ENCODE peak calls at places on chromosomes 11 and 22, in nine cellular contexts. K is spleen, V is HCT116, E is prostate gland, I is stomach, M is HepG2, S is breast epithelium, L is H1, B is sigmoid colon. Z is an unnamed sample.

GRCh38 chr22:18126606-18127005 is 16.0 kb downstream of the TUBA8 start:
- DNase-seq in K (no peak), V (no peak), E (no peak), I (no peak), M (no peak), S (no peak), L (no peak), B (no peak), Z (no peak)

GRCh38 chr11:123239371-123240150 is 44.5 kb upstream of the CLMP start:
- DNase-seq in K (no peak), V (no peak), E (no peak), I (no peak), M (no peak), S (no peak), L (no peak), B (no peak), Z (no peak)

GRCh38 chr11:18802381-18803257 is 11.0 kb upstream of the PTPN5 start:
- DNase-seq in K (no peak), V (peak), E (peak), I (peak), M (peak), S (no peak), L (no peak), B (no peak), Z (peak)

GRCh38 chr22:27512283-27512761 is 289.2 kb downstream of the MN1 start:
- DNase-seq in K (no peak), V (no peak), E (peak), I (peak), M (no peak), S (no peak), L (no peak), B (peak), Z (peak)

GRCh38 chr22:40651563-40652501 is 15.3 kb upstream of the MRTFA start:
- DNase-seq in K (peak), V (peak), E (peak), I (peak), M (peak), S (peak), L (peak), B (peak), Z (peak)

GRCh38 chr22:26711205-26711958 is 54.0 kb downstream of the MIAT start:
- DNase-seq in K (peak), V (no peak), E (no peak), I (peak), M (no peak), S (no peak), L (no peak), B (no peak), Z (no peak)

GRCh38 chr22:49845666-49846459 is 7.8 kb upstream of the ZBED4 start:
- DNase-seq in K (peak), V (no peak), E (no peak), I (no peak), M (no peak), S (peak), L (no peak), B (no peak), Z (no peak)

GRCh38 chr11:112744041-112744440 is 217.2 kb upstream of the NCAM1 start:
- DNase-seq in K (no peak), V (no peak), E (no peak), I (no peak), M (no peak), S (no peak), L (no peak), B (peak), Z (no peak)

GRCh38 chr22:46214149-46214548 is 35.9 kb downstream of the CDPF1 start:
- DNase-seq in K (no peak), V (no peak), E (no peak), I (no peak), M (no peak), S (no peak), L (no peak), B (no peak), Z (no peak)

GRCh38 chr22:29002603-29003002 is 59.0 kb downstream of the C22orf31 start:
- DNase-seq in K (no peak), V (no peak), E (peak), I (peak), M (no peak), S (no peak), L (no peak), B (no peak), Z (peak)

GRCh38 chr11:110764485-110764884 is 52.2 kb upstream of the ARHGAP20 start:
- DNase-seq in K (no peak), V (no peak), E (no peak), I (no peak), M (no peak), S (no peak), L (no peak), B (no peak), Z (no peak)

GRCh38 chr11:77418981-77419592 is 54.8 kb downstream of the PAK1 start:
- DNase-seq in K (no peak), V (no peak), E (no peak), I (no peak), M (no peak), S (no peak), L (no peak), B (no peak), Z (no peak)

GRCh38 chr22:27163162-27164137 is 506.1 kb downstream of the MIAT start:
- DNase-seq in K (no peak), V (no peak), E (no peak), I (no peak), M (no peak), S (no peak), L (no peak), B (no peak), Z (no peak)

GRCh38 chr11:45596571-45596970 is 68.9 kb downstream of the CHST1 start:
- DNase-seq in K (no peak), V (no peak), E (no peak), I (no peak), M (no peak), S (no peak), L (no peak), B (peak), Z (no peak)

GRCh38 chr11:12086271-12087074 is 23.9 kb upstream of the MICAL2 start:
- DNase-seq in K (no peak), V (peak), E (no peak), I (peak), M (peak), S (no peak), L (no peak), B (peak), Z (peak)

GRCh38 chr11:31323145-31323544 is 46.4 kb downstream of the DCDC1 start:
- DNase-seq in K (no peak), V (no peak), E (no peak), I (no peak), M (no peak), S (no peak), L (no peak), B (no peak), Z (no peak)

GRCh38 chr11:121881806-121882205 is 234.2 kb downstream of the BLID start:
- DNase-seq in K (no peak), V (no peak), E (no peak), I (no peak), M (no peak), S (no peak), L (no peak), B (no peak), Z (no peak)

GRCh38 chr22:38262051-38262795 is 10.6 kb downstream of the TMEM184B start:
- DNase-seq in K (peak), V (no peak), E (peak), I (peak), M (peak), S (peak), L (no peak), B (peak), Z (peak)

GRCh38 chr11:31803813-31804438 is 7.2 kb downstream of the PAX6 start:
- DNase-seq in K (no peak), V (no peak), E (no peak), I (no peak), M (no peak), S (no peak), L (no peak), B (no peak), Z (no peak)

GRCh38 chr11:102476812-102477211 is 24.2 kb upstream of the TMEM123 start:
- DNase-seq in K (no peak), V (no peak), E (peak), I (peak), M (peak), S (no peak), L (no peak), B (no peak), Z (peak)

GRCh38 chr11:35343033-35343598 is 76.2 kb downstream of the SLC1A2 start:
- DNase-seq in K (no peak), V (no peak), E (no peak), I (no peak), M (no peak), S (no peak), L (no peak), B (no peak), Z (peak)

GRCh38 chr22:22603470-22603947 is 40.9 kb upstream of the GGTLC2 start:
- DNase-seq in K (no peak), V (no peak), E (no peak), I (no peak), M (no peak), S (no peak), L (no peak), B (no peak), Z (no peak)

GRCh38 chr11:96393753-96394348 is 4.0 kb downstream of the JRKL start:
- DNase-seq in K (no peak), V (peak), E (no peak), I (no peak), M (peak), S (no peak), L (no peak), B (no peak), Z (no peak)

GRCh38 chr11:41379084-41379483 is 80.4 kb downstream of the LRRC4C start:
- DNase-seq in K (no peak), V (no peak), E (no peak), I (no peak), M (no peak), S (no peak), L (no peak), B (no peak), Z (no peak)

GRCh38 chr11:46389450-46390330 is 1.9 kb downstream of the CHRM4 start:
- DNase-seq in K (peak), V (peak), E (peak), I (peak), M (peak), S (peak), L (no peak), B (peak), Z (peak)

GRCh38 chr22:46027219-46028068 is 50.5 kb upstream of the WNT7B start:
- DNase-seq in K (peak), V (no peak), E (no peak), I (peak), M (peak), S (peak), L (no peak), B (peak), Z (peak)

GRCh38 chr11:77604281-77604680 is 14.5 kb downstream of the AQP11 start:
- DNase-seq in K (no peak), V (no peak), E (no peak), I (no peak), M (no peak), S (no peak), L (no peak), B (no peak), Z (no peak)

GRCh38 chr11:28133146-28133545 is 25.0 kb downstream of the METTL15 start:
- DNase-seq in K (no peak), V (no peak), E (no peak), I (no peak), M (no peak), S (no peak), L (no peak), B (no peak), Z (no peak)

DNA sequence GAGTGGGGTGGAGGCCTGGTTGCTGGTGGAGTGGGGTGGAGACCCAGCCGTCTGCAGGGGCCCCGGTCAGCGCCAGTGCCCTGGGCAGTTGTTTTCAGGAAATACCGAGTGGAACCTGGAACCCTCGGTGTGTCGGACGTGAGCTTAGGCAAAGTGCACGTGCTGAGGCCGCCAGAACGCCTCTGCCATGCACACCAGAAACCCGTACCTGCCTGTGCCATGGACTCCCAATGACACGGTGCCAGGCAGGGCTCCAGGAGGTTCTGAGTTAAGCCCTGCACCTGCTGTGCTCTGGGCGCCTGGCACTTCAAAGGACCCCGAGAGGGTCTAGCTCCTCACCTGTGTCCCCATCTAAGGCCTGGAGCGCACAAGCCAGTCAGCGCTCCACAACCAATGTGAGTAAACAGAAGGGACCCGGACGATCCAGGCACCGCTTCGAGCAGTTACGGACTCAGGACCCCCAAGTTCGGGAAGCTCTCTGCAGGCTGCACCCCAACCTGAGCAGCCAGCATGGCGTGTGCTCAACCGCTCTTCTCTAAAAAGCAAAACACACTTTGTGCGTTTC is 12.3 kb downstream of the TOLLIP start:
- DNase-seq in K (peak), V (no peak), E (no peak), I (peak), M (no peak), S (peak), L (no peak), B (no peak), Z (peak)
- H3K27ac ChIP-seq in K (no peak), V (no peak), E (no peak), I (peak), M (peak), S (no peak), L (no peak), B (no peak), Z (no peak)

GRCh38 chr11:4187055-4187988 is 92.7 kb downstream of the RRM1 start:
- DNase-seq in K (peak), V (peak), E (peak), I (peak), M (peak), S (peak), L (peak), B (peak), Z (peak)
- TF ChIP-seq POLR2A in K (no peak), V (no peak), E (no peak), I (no peak), M (no peak), S (no peak), L (peak), B (no peak), Z (no peak)

GRCh38 chr11:316031-316701 is 2.3 kb downstream of the IFITM1 start:
- DNase-seq in K (peak), V (no peak), E (no peak), I (no peak), M (no peak), S (no peak), L (no peak), B (peak), Z (no peak)
- TF ChIP-seq POLR2AphosphoS5 in K (peak), V (no peak), E (peak), I (no peak), M (no peak), S (no peak), L (no peak), B (no peak), Z (peak)

GRCh38 chr11:66845876-66846212 is 2.6 kb downstream of the RCE1 start:
- DNase-seq in K (peak), V (no peak), E (no peak), I (peak), M (no peak), S (no peak), L (no peak), B (peak), Z (peak)

GRCh38 chr11:66845143-66845875 is 2.1 kb downstream of the RCE1 start:
- DNase-seq in K (peak), V (no peak), E (no peak), I (peak), M (no peak), S (no peak), L (no peak), B (peak), Z (peak)

GRCh38 chr11:66844496-66845142 is 1.4 kb downstream of the RCE1 start:
- DNase-seq in K (peak), V (no peak), E (no peak), I (peak), M (no peak), S (no peak), L (no peak), B (peak), Z (peak)

GRCh38 chr11:66847461-66848232 is 4.4 kb downstream of the RCE1 start:
- DNase-seq in K (peak), V (no peak), E (no peak), I (peak), M (no peak), S (peak), L (no peak), B (peak), Z (no peak)

GRCh38 chr11:66846671-66847091 is 3.4 kb downstream of the RCE1 start:
- DNase-seq in K (peak), V (no peak), E (no peak), I (peak), M (no peak), S (no peak), L (no peak), B (peak), Z (peak)
- H3K27ac ChIP-seq in K (no peak), V (no peak), E (no peak), I (no peak), M (no peak), S (no peak), L (no peak), B (no peak), Z (no peak)

DNA sequence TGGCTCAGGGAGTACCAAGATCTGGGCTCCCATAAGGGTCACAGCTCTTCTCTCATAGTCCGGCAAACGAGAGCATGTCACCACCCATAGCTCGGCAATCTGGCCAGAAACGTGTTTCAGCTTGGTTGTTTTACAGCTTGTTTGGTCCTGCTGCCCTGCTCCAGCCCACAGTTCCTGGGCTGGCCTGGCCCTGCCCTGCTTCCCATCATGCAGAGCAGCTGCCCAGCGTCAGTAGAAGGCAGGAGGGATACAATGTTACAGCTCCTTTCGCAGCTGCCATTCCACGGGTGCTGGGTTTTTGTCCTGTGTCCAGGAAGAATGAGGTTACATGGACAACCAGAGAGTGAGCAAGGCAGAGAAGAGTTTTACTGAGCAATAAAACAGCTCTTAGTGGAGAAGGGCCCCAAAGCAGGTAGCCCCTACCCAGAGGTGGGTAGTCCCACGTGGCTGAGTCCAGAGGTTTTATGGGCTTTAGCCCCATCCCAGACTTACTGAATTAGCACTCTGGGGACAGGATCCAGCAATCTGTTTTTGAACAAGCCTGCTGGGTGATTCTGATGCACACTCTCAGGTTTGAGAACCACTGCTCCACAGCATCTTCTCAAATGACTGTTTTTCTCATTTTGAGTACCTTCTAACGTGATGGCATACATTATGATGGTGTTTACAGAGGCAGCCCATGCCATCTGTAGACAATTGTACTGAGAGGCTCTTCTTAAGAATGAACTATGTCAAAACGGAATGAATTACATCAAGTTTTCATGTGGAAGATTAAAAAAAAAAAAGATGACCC is 5.8 kb upstream of the MS4A18 start:
- DNase-seq in K (no peak), V (no peak), E (no peak), I (no peak), M (no peak), S (no peak), L (no peak), B (no peak), Z (no peak)
- TF ChIP-seq POLR2A in K (no peak), V (no peak), E (no peak), I (no peak), M (no peak), S (no peak), L (no peak), B (no peak), Z (no peak)

GRCh38 chr11:125412509-125412908 is 83.6 kb downstream of the FEZ1 start:
- DNase-seq in K (peak), V (no peak), E (no peak), I (no peak), M (no peak), S (peak), L (no peak), B (no peak), Z (no peak)

GRCh38 chr11:125413226-125413625 is 82.8 kb downstream of the FEZ1 start:
- DNase-seq in K (peak), V (no peak), E (no peak), I (no peak), M (no peak), S (peak), L (no peak), B (no peak), Z (no peak)

GRCh38 chr11:125414121-125414520 is 81.9 kb downstream of the FEZ1 start:
- DNase-seq in K (peak), V (no peak), E (no peak), I (no peak), M (no peak), S (peak), L (no peak), B (no peak), Z (no peak)

GRCh38 chr11:125418396-125418795 is 77.7 kb downstream of the FEZ1 start:
- DNase-seq in K (peak), V (no peak), E (no peak), I (no peak), M (no peak), S (no peak), L (no peak), B (no peak), Z (no peak)

DNA sequence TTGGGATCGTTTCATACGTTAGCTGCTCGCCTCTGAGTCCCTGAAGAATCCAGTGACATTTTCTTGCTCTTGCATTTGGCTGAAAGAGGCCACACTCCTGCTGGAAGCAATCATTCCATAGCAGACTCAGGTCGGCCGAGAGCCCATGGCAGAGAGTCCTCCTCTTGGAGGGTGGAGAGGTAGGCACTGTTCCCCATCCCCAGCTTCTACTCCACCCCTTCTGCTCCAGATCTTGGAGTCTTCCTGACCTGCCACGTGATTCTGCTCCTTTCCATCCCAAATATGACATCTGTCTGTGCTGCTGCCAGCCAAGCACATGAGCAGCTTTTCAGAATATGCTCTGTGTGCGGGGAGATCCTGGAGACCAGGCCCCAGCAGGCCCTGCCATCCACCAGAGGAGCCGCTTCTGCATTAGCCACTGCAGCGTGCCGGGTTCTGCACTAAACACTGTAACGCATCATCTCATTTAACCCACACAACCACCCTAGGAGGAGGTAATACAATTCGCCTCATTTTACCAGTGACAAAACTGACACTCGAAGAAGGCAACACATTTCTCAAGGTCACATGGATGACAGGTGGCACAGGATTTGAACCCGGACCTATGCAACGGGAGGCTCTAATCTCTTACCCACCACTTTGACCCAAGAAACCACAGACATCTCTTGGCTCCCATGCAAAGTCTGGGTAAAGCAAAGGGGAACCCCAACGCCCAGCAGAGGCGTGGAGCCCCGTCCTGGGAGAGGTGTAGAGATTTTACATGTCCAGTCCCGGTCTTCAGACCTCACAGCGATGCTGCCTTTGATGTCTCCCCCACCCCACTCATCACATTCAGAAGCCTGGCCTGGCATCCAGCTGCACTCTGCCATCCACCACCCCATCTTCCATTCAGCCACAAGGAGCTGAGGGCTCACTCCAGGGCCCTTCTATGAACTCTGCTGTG is 78.8 kb downstream of the FEZ1 start:
- DNase-seq in K (peak), V (no peak), E (no peak), I (no peak), M (no peak), S (no peak), L (no peak), B (no peak), Z (no peak)
- TF ChIP-seq POLR2AphosphoS5 in K (no peak), V (no peak), E (no peak), I (no peak), M (no peak), S (no peak), L (no peak), B (no peak), Z (no peak)

Z was measured in upper lobe of left lung.